ENCODE peak calls at places on chromosomes 4 and X, in five cellular contexts. U is A549; F is HCEC 1CT; O is RPMI7951; C is stimulated activated CD8-positive, alpha-beta memory T cell treated with anti-CD3 and anti-CD28 coated beads, Interleukin-2, amount 100 ng/mL, for 48 hours. J is an unnamed sample.

GRCh38 chr4:173415885-173416658 is 17.2 kb upstream of the SCRG1 start:
- DNase-seq in U (no peak), C (no peak), F (no peak), O (no peak), J (no peak)

GRCh38 chr4:87011340-87012034 is 76.7 kb downstream of the AFF1 start:
- DNase-seq in U (peak; percentile 80), O (peak; percentile 81), F (peak; percentile 84), C (no peak), J (no peak)

GRCh38 chr4:121900132-121900983 is 30.1 kb upstream of the BBS7 start:
- DNase-seq in U (peak; percentile 51), C (peak; percentile 10), F (peak; percentile 11), O (peak; percentile 40), J (peak; percentile 16)

GRCh38 chr4:76753814-76754213 is 144.1 kb downstream of the SOWAHB start:
- DNase-seq in O (peak; percentile 91), C (no peak), F (peak; percentile 88), U (no peak), J (no peak)

GRCh38 chr4:185224597-185224996 is 15.2 kb downstream of the SNX25 start:
- DNase-seq in F (no peak), U (no peak), O (no peak), C (no peak), J (no peak)

GRCh38 chr4:7758444-7758815 is 181.2 kb downstream of the AFAP1 start:
- DNase-seq in U (no peak), F (no peak), O (no peak), C (no peak), J (no peak)

GRCh38 chr4:7052923-7053715 is 9.9 kb downstream of the TADA2B start:
- DNase-seq in O (no peak), C (no peak), F (no peak), U (no peak), J (no peak)

GRCh38 chr4:95847908-95848468 is 8.1 kb downstream of the PDHA2 start:
- DNase-seq in U (no peak), F (no peak), O (no peak), C (no peak), J (no peak)

GRCh38 chr4:146255463-146255862 is 41.1 kb downstream of the REELD1 start:
- DNase-seq in O (no peak), F (no peak), C (no peak), U (no peak), J (no peak)

GRCh38 chr4:140012688-140013087 is 141.3 kb downstream of the MAML3 start:
- DNase-seq in U (peak; percentile 93), C (peak; percentile 14), F (peak; percentile 91), O (peak; percentile 70), J (no peak)

GRCh38 chr4:141702472-141703182 is 66.2 kb downstream of the IL15 start:
- DNase-seq in C (no peak), O (peak; percentile 4), U (no peak), F (no peak), J (no peak)

GRCh38 chrX:131671714-131672113 is 127.8 kb downstream of the OR13H1 start:
- DNase-seq in F (no peak), U (no peak), C (no peak), O (peak; percentile 2), J (no peak)

GRCh38 chrX:20455001-20455400 is 188.3 kb upstream of the RPS6KA3 start:
- DNase-seq in O (no peak), C (no peak), F (peak; percentile 20), U (no peak), J (no peak)

GRCh38 chrX:30642642-30643041 is 10.6 kb upstream of the GK start:
- DNase-seq in U (no peak), C (no peak), O (no peak), F (no peak), J (no peak)

GRCh38 chr4:157291071-157291470 is 70.5 kb downstream of the GRIA2 start:
- DNase-seq in C (no peak), O (peak; percentile 20), F (peak; percentile 14), U (no peak), J (no peak)

GRCh38 chrX:33183366-33183765 is 28.0 kb downstream of the DMD start:
- DNase-seq in F (peak; percentile 59), C (no peak), U (no peak), O (peak; percentile 54), J (no peak)

GRCh38 chr4:87122252-87122651 is 98.2 kb downstream of the KLHL8 start:
- DNase-seq in C (no peak), F (no peak), U (no peak), O (no peak), J (no peak)

GRCh38 chr4:37803348-37803973 is 23.0 kb upstream of the PGM2 start:
- DNase-seq in F (peak; percentile 50), O (peak; percentile 59), U (peak; percentile 46), C (no peak), J (no peak)

GRCh38 chrX:76159453-76159852 is 13.4 kb upstream of the PBDC1 start:
- DNase-seq in C (no peak), F (no peak), O (no peak), U (no peak), J (no peak)

GRCh38 chr4:128766781-128767180 is 42.7 kb upstream of the JADE1 start:
- DNase-seq in F (no peak), C (no peak), U (no peak), O (no peak), J (no peak)

GRCh38 chrX:9562851-9563250 is 98.0 kb downstream of the TBL1X start:
- DNase-seq in O (peak; percentile 94), U (peak; percentile 83), F (peak; percentile 92), C (no peak), J (no peak)

GRCh38 chr4:1494416-1495315 is 88.4 kb upstream of the NKX1-1 start:
- DNase-seq in F (no peak), O (no peak), U (no peak), C (no peak), J (no peak)

GRCh38 chr4:69467797-69468196 is 27.9 kb downstream of the UGT2B4 start:
- DNase-seq in U (no peak), O (no peak), C (no peak), F (no peak), J (peak; percentile 37)

GRCh38 chrX:128992107-128992971 is 531.0 kb downstream of the SMARCA1 start:
- DNase-seq in O (no peak), C (no peak), F (no peak), U (no peak), J (no peak)

GRCh38 chrX:49754238-49754857 is 58.6 kb upstream of the PAGE1 start:
- DNase-seq in F (no peak), U (peak; percentile 53), O (peak; percentile 44), C (peak; percentile 13), J (peak; percentile 4)

GRCh38 chr4:41881931-41882621 is 53.2 kb upstream of the TMEM33 start:
- DNase-seq in C (no peak), U (peak; percentile 28), O (no peak), F (no peak), J (no peak)

GRCh38 chrX:75273483-75273882 is 402 bp upstream of the UPRT start:
- DNase-seq in O (peak; percentile 20), C (no peak), F (no peak), U (no peak), J (no peak)

GRCh38 chrX:81377329-81377728 is 175.4 kb downstream of the SH3BGRL start:
- DNase-seq in F (peak; percentile 1), U (peak; percentile 26), C (no peak), O (peak; percentile 1), J (no peak)

GRCh38 chrX:133655262-133655913 is 240.1 kb upstream of the GPC4 start:
- DNase-seq in O (no peak), F (no peak), C (no peak), U (no peak), J (no peak)

GRCh38 chrX:119579414-119579813 is 5.1 kb downstream of the UBE2A start:
- DNase-seq in C (no peak), O (no peak), F (no peak), U (no peak), J (no peak)

GRCh38 chrX:109347618-109348017 is 134.3 kb downstream of the GUCY2F start:
- DNase-seq in F (no peak), O (peak; percentile 39), U (no peak), C (no peak), J (no peak)

GRCh38 chr4:8506006-8506372 is 65.4 kb downstream of the TRMT44 start:
- DNase-seq in C (no peak), U (no peak), O (no peak), F (no peak), J (no peak)

GRCh38 chrX:39894626-39895025 is 203.1 kb downstream of the BCOR start:
- DNase-seq in C (no peak), O (peak; percentile 42), F (no peak), U (peak; percentile 16), J (no peak)

GRCh38 chrX:64206556-64207162 is 1.2 kb upstream of the AMER1 start:
- DNase-seq in O (peak; percentile 27), F (peak; percentile 20), C (no peak), U (no peak), J (no peak)

GRCh38 chrX:11687157-11687556 is 21.4 kb upstream of the ARHGAP6 start:
- DNase-seq in C (no peak), U (no peak), O (no peak), F (no peak), J (no peak)

GRCh38 chr4:28388471-28388870 is 1527.8 kb downstream of the STIM2 start:
- DNase-seq in F (peak; percentile 20), O (no peak), C (no peak), U (no peak), J (no peak)

GRCh38 chr4:132227349-132228165 is 921.5 kb upstream of the PCDH10 start:
- DNase-seq in C (no peak), O (peak; percentile 45), F (no peak), U (peak; percentile 62), J (peak; percentile 67)

GRCh38 chr4:183515411-183515810 is 10.6 kb downstream of the ING2 start:
- DNase-seq in U (no peak), C (no peak), F (no peak), O (no peak), J (no peak)